ENCODE peak calls at places on chromosomes 4 and X, in six cellular contexts. G is AG08396; K is fibroblast of the conjunctiva; B is activated naive CD8-positive, alpha-beta T cell treated with anti-CD3 and anti-CD28 coated beads, Interleukin-2, amount 50 U/mL, for 24 hours; I is activated CD4-positive, alpha-beta T cell treated with anti-CD3 and anti-CD28 coated beads, Interleukin-2, amount 50 U/mL, for 4 hours; Z is natural killer cell treated with Interleukin-12 subunit alpha and Interleukin-12 subunit beta and Interleukin-15 and Interleukin-18, amount 100 ng/mL, for 72 hours. N is an unnamed sample.

GRCh38 chr4:3703677-3704521 is 62.3 kb upstream of the ADRA2C start:
- DNase-seq in Z (no peak), G (no peak), K (no peak), I (no peak), B (no peak), N (no peak)

GRCh38 chr4:177450421-177451107 is 8.3 kb upstream of the AGA start:
- DNase-seq in Z (no peak), G (no peak), K (no peak), B (no peak), I (no peak), N (no peak)

GRCh38 chr4:10115657-10116624 is 658 bp downstream of the WDR1 start:
- DNase-seq in B (peak; percentile 78), I (peak; percentile 62), K (no peak), Z (peak; percentile 82), G (peak; percentile 51), N (peak; percentile 71)

GRCh38 chr4:142874684-142875083 is 28.6 kb upstream of the INPP4B start:
- DNase-seq in B (no peak), K (no peak), I (no peak), G (no peak), Z (no peak), N (no peak)

GRCh38 chr4:62670509-62670908 is 1470.4 kb downstream of the ADGRL3 start:
- DNase-seq in B (no peak), I (no peak), K (no peak), Z (no peak), G (no peak), N (no peak)

GRCh38 chrX:1419545-1420355 is 27.8 kb upstream of the SLC25A6 start:
- DNase-seq in Z (no peak), G (no peak), I (no peak), B (no peak), K (no peak), N (peak; percentile 11)

GRCh38 chr4:21884615-21885014 is 64.0 kb downstream of the KCNIP4 start:
- DNase-seq in I (no peak), G (no peak), B (no peak), K (no peak), Z (no peak), N (no peak)

GRCh38 chrX:136710324-136710951 is 62.5 kb downstream of the CD40LG start:
- DNase-seq in K (peak; percentile 26), B (no peak), G (no peak), I (no peak), Z (no peak), N (no peak)

GRCh38 chr4:148914301-148914700 is 472.1 kb upstream of the NR3C2 start:
- DNase-seq in G (no peak), K (no peak), Z (no peak), B (no peak), I (no peak), N (no peak)

GRCh38 chr4:73612032-73612431 is 8.2 kb downstream of the RASSF6 start:
- DNase-seq in G (no peak), I (no peak), B (no peak), K (no peak), Z (no peak), N (no peak)

GRCh38 chr4:86450861-86451260 is 91.0 kb upstream of the MAPK10 start:
- DNase-seq in Z (no peak), I (no peak), B (no peak), K (no peak), G (no peak), N (no peak)

N was measured in activated CD8-positive, alpha-beta memory T cell treated with anti-CD3 and anti-CD28 coated beads, Interleukin-2, amount 50 U/mL, for 4 hours.